ENCODE peak calls at places on chromosomes 3 and 15, in five cellular contexts. O, L, I, W and B are unnamed samples.

GRCh38 chr3:41155834-41156233 is 43.5 kb upstream of the CTNNB1 start:
- DNase-seq in I (no peak), O (no peak), L (no peak), W (no peak), B (no peak)

GRCh38 chr3:138043266-138044029 is 33.5 kb downstream of the CLDN18 start:
- DNase-seq in L (no peak), I (no peak), O (no peak), W (no peak), B (no peak)

GRCh38 chr15:29921130-29921601 is 98.9 kb upstream of the TJP1 start:
- DNase-seq in L (no peak), W (no peak), I (no peak), O (peak), B (no peak)

GRCh38 chr3:120021523-120021922 is 72.7 kb downstream of the GSK3B start:
- DNase-seq in L (no peak), O (no peak), I (no peak), W (no peak), B (no peak)

GRCh38 chr15:33160054-33160453 is 34.5 kb downstream of the FMN1 start:
- DNase-seq in W (no peak), O (no peak), I (no peak), L (no peak), B (no peak)

GRCh38 chr3:149277338-149277813 is 55.7 kb upstream of the CP start:
- DNase-seq in I (no peak), W (no peak), O (no peak), L (no peak), B (no peak)

GRCh38 chr15:46304320-46304719 is 669.5 kb downstream of the SQOR start:
- DNase-seq in W (no peak), L (no peak), I (no peak), O (no peak), B (no peak)

GRCh38 chr3:11195721-11196332 is 41.5 kb downstream of the HRH1 start:
- DNase-seq in W (no peak), I (no peak), L (no peak), O (no peak), B (no peak)

GRCh38 chr15:26682765-26683164 is 90.1 kb downstream of the GABRB3 start:
- DNase-seq in W (no peak), O (no peak), L (no peak), I (no peak), B (no peak)

GRCh38 chr15:75928680-75929608 is 25.3 kb downstream of the FBXO22 start:
- DNase-seq in W (no peak), L (no peak), I (no peak), O (peak), B (no peak)

GRCh38 chr3:45665101-45665572 is 24.1 kb upstream of the SACM1L start:
- DNase-seq in W (no peak), O (peak), I (no peak), L (no peak), B (no peak)

GRCh38 chr15:93212578-93212977 is 123.6 kb upstream of the RGMA start:
- DNase-seq in L (no peak), W (no peak), O (no peak), I (no peak), B (no peak)

GRCh38 chr15:64443747-64444621 is 16.4 kb upstream of the ZNF609 start:
- DNase-seq in I (no peak), O (peak), W (no peak), L (no peak), B (no peak)

GRCh38 chr15:77028451-77029165 is 33.7 kb downstream of the PSTPIP1 start:
- DNase-seq in W (no peak), I (no peak), O (no peak), L (peak), B (no peak)